ENCODE peak calls at places on chromosomes 11 and 22, in ten cellular contexts. F is body of pancreas, V is mammary epithelial cell, X is activated T-cell treated with anti-CD3 and anti-CD28 coated beads for 1 hour, T is dermis blood vessel endothelial cell, U is NCI-H2171 treated with DMSO at 0.1 percent for 48 hours, Z is WERI-Rb-1, W is ovary, B is T-helper 9 cell, H is germinal center. D is an unnamed sample.

GRCh38 chr22:37893583-37893983 is 12.5 kb upstream of the MICALL1 start:
- DNase-seq in T (no peak), U (no peak), W (no peak), B (no peak), F (peak; percentile 37), X (no peak), H (no peak), Z (no peak), V (no peak), D (no peak)

GRCh38 chr11:47270331-47271271 is 668 bp downstream of the MADD start:
- DNase-seq in Z (peak; percentile 43), V (peak; percentile 54), W (no peak), H (no peak), U (peak; percentile 50), B (peak; percentile 12), T (peak; percentile 39), X (no peak), F (peak; percentile 36), D (no peak)

GRCh38 chr22:39558254-39558727 is 12.3 kb upstream of the CACNA1I start:
- DNase-seq in W (peak; percentile 17), H (no peak), V (no peak), B (no peak), Z (no peak), U (no peak), X (no peak), F (no peak), T (no peak), D (no peak)

GRCh38 chr22:39938509-39938908 is 21.7 kb upstream of the TMA7B start:
- DNase-seq in X (no peak), U (no peak), F (no peak), T (no peak), W (no peak), V (peak; percentile 59), Z (no peak), B (no peak), H (no peak), D (no peak)

GRCh38 chr22:25035715-25036114 is 83.2 kb downstream of the KIAA1671 start:
- DNase-seq in T (no peak), Z (no peak), W (no peak), H (no peak), B (no peak), X (no peak), U (no peak), V (no peak), F (no peak), D (no peak)

GRCh38 chr22:17493384-17493981 is 69.8 kb upstream of the SLC25A18 start:
- DNase-seq in F (no peak), B (no peak), V (no peak), Z (no peak), U (no peak), X (no peak), W (no peak), T (no peak), H (no peak), D (no peak)

GRCh38 chr11:93034640-93035039 is 65.2 kb downstream of the MTNR1B start:
- DNase-seq in X (no peak), T (no peak), U (no peak), W (no peak), F (no peak), H (no peak), B (no peak), Z (no peak), V (no peak), D (no peak)

GRCh38 chr22:39894554-39895092 is 1.1 kb upstream of the ENTHD1 start:
- DNase-seq in Z (no peak), X (no peak), U (no peak), H (no peak), T (no peak), F (no peak), V (no peak), B (no peak), W (no peak), D (no peak)

GRCh38 chr11:67300256-67300755 is 3.0 kb upstream of the SSH3 start:
- DNase-seq in X (no peak), T (no peak), H (no peak), W (no peak), F (no peak), B (no peak), U (no peak), V (no peak), Z (no peak), D (no peak)

GRCh38 chr11:102367364-102367763 is 20.4 kb downstream of the BIRC2 start:
- DNase-seq in F (no peak), U (peak; percentile 3), V (no peak), Z (no peak), B (no peak), H (peak; percentile 37), X (no peak), T (peak; percentile 54), W (no peak), D (no peak)